ENCODE peak calls at places on chromosomes 16 and 17, in eight cellular contexts. O is body of pancreas; W is activated CD4-positive, alpha-beta memory T cell treated with anti-CD3 and anti-CD28 coated beads for 36 hours; L is activated gamma-delta T cell treated with Interleukin-2 at 50 U/mL for 16 hours; I is GM19239; C is GDM1; S is EH; D is BJ. G is an unnamed sample.

GRCh38 chr16:86899156-86899555 is 320.8 kb downstream of the FOXL1 start:
- DNase-seq in C (no peak), I (no peak), L (no peak), D (no peak), W (no peak), S (no peak), O (no peak), G (no peak)

GRCh38 chr17:76852843-76853242 is 15.4 kb upstream of the MGAT5B start:
- DNase-seq in O (no peak), D (no peak), W (no peak), S (no peak), C (no peak), L (no peak), I (no peak), G (no peak)

GRCh38 chr16:53433930-53434435 is 288 bp upstream of the RBL2 start:
- DNase-seq in I (no peak), C (no peak), O (peak; percentile 88), S (peak; percentile 81), D (no peak), W (peak; percentile 90), L (peak; percentile 79), G (peak; percentile 88)

GRCh38 chr17:35479271-35479670 is 30.7 kb upstream of the SLFN13 start:
- DNase-seq in S (no peak), C (no peak), D (no peak), L (no peak), I (no peak), O (no peak), W (no peak), G (no peak)

GRCh38 chr17:82603981-82604448 is 44.2 kb downstream of the WDR45B start:
- DNase-seq in S (no peak), D (no peak), I (peak; percentile 46), W (peak; percentile 53), C (no peak), O (peak; percentile 76), L (peak; percentile 23), G (no peak)

GRCh38 chr17:34826332-34826731 is 134.9 kb downstream of the CCT6B start:
- DNase-seq in L (no peak), C (no peak), I (no peak), S (peak; percentile 31), O (no peak), D (no peak), W (no peak), G (no peak)

GRCh38 chr16:85137323-85138072 is 25.2 kb upstream of the CIBAR2 start:
- DNase-seq in C (no peak), W (no peak), L (no peak), D (no peak), I (no peak), S (peak; percentile 89), O (peak; percentile 94), G (no peak)

GRCh38 chr17:7880076-7880868 is 8.3 kb upstream of the CHD3 start:
- DNase-seq in O (no peak), I (no peak), L (no peak), C (no peak), W (no peak), D (no peak), S (no peak), G (no peak)

GRCh38 chr16:24007934-24008333 is 172.2 kb downstream of the PRKCB start:
- DNase-seq in W (no peak), S (no peak), O (no peak), D (no peak), I (no peak), L (no peak), C (no peak), G (no peak)